ENCODE peak calls at places on chromosomes 6 and 20, in five cellular contexts. One of them, this sample, is unnamed.

GRCh38 chr20:43584448-43585138 is 6.1 kb upstream of the IFT52 start:
- DNase-seq in CD8-positive, alpha-beta T cell: no peak
- DNase-seq in MM.1S: no peak
- DNase-seq in ovary: no peak
- DNase-seq in GM12865: no peak
- DNase-seq in this sample: peak; percentile 50

GRCh38 chr6:31864818-31865204 is 2.2 kb upstream of the NEU1 start:
- DNase-seq in MM.1S: no peak
- DNase-seq in GM12865: no peak
- DNase-seq in ovary: no peak
- DNase-seq in CD8-positive, alpha-beta T cell: no peak
- DNase-seq in this sample: no peak

GRCh38 chr6:12418946-12419345 is 128.8 kb downstream of the EDN1 start:
- DNase-seq in ovary: no peak
- DNase-seq in CD8-positive, alpha-beta T cell: no peak
- DNase-seq in GM12865: no peak
- DNase-seq in MM.1S: no peak
- DNase-seq in this sample: no peak

GRCh38 chr6:108541843-108542795 is 18.6 kb upstream of the FOXO3 start:
- DNase-seq in ovary: peak; percentile 77
- DNase-seq in CD8-positive, alpha-beta T cell: peak; percentile 45
- DNase-seq in GM12865: peak; percentile 84
- DNase-seq in MM.1S: peak; percentile 94
- DNase-seq in this sample: peak; percentile 85

GRCh38 chr20:34271961-34272360 is 30.7 kb downstream of the ASIP start:
- DNase-seq in CD8-positive, alpha-beta T cell: no peak
- DNase-seq in MM.1S: no peak
- DNase-seq in ovary: no peak
- DNase-seq in GM12865: no peak
- DNase-seq in this sample: peak; percentile 71

GRCh38 chr6:113405326-113406050 is 451.7 kb upstream of the MARCKS start:
- DNase-seq in MM.1S: no peak
- DNase-seq in ovary: no peak
- DNase-seq in GM12865: no peak
- DNase-seq in CD8-positive, alpha-beta T cell: no peak
- DNase-seq in this sample: no peak

GRCh38 chr6:127102299-127102698 is 16.2 kb upstream of the RSPO3 start:
- DNase-seq in GM12865: no peak
- DNase-seq in MM.1S: no peak
- DNase-seq in ovary: no peak
- DNase-seq in CD8-positive, alpha-beta T cell: no peak
- DNase-seq in this sample: peak; percentile 62

GRCh38 chr6:33428219-33428890 is 8.5 kb downstream of the SYNGAP1 start:
- DNase-seq in CD8-positive, alpha-beta T cell: no peak
- DNase-seq in MM.1S: peak; percentile 42
- DNase-seq in ovary: no peak
- DNase-seq in GM12865: peak; percentile 65
- DNase-seq in this sample: no peak

GRCh38 chr6:2237001-2237400 is 8.4 kb downstream of the GMDS start:
- DNase-seq in CD8-positive, alpha-beta T cell: no peak
- DNase-seq in MM.1S: no peak
- DNase-seq in ovary: no peak
- DNase-seq in GM12865: no peak
- DNase-seq in this sample: peak; percentile 95

GRCh38 chr20:24442909-24443308 is 26.5 kb upstream of the SYNDIG1 start:
- DNase-seq in ovary: no peak
- DNase-seq in MM.1S: no peak
- DNase-seq in CD8-positive, alpha-beta T cell: no peak
- DNase-seq in GM12865: no peak
- DNase-seq in this sample: no peak

GRCh38 chr6:23031986-23032385 is 462.6 kb downstream of the HDGFL1 start:
- DNase-seq in GM12865: no peak
- DNase-seq in ovary: no peak
- DNase-seq in MM.1S: no peak
- DNase-seq in CD8-positive, alpha-beta T cell: no peak
- DNase-seq in this sample: no peak

GRCh38 chr20:49344975-49345374 is 67.1 kb upstream of the ZNFX1 start:
- DNase-seq in GM12865: no peak
- DNase-seq in CD8-positive, alpha-beta T cell: no peak
- DNase-seq in MM.1S: no peak
- DNase-seq in ovary: peak; percentile 55
- DNase-seq in this sample: peak; percentile 88

GRCh38 chr6:1910621-1911407 is 301.1 kb downstream of the FOXC1 start:
- DNase-seq in CD8-positive, alpha-beta T cell: no peak
- DNase-seq in ovary: no peak
- DNase-seq in GM12865: no peak
- DNase-seq in MM.1S: no peak
- DNase-seq in this sample: no peak

GRCh38 chr20:39829255-39829654 is 859.8 kb downstream of the MAFB start:
- DNase-seq in GM12865: peak; percentile 30
- DNase-seq in CD8-positive, alpha-beta T cell: no peak
- DNase-seq in ovary: no peak
- DNase-seq in MM.1S: peak; percentile 23
- DNase-seq in this sample: peak; percentile 43

GRCh38 chr20:41051426-41051825 is 22.8 kb downstream of the TOP1 start:
- DNase-seq in GM12865: no peak
- DNase-seq in ovary: no peak
- DNase-seq in MM.1S: no peak
- DNase-seq in CD8-positive, alpha-beta T cell: no peak
- DNase-seq in this sample: no peak

GRCh38 chr6:7787137-7787575 is 61.3 kb downstream of the BMP6 start:
- DNase-seq in CD8-positive, alpha-beta T cell: no peak
- DNase-seq in MM.1S: no peak
- DNase-seq in GM12865: no peak
- DNase-seq in ovary: peak; percentile 44
- DNase-seq in this sample: peak; percentile 31

GRCh38 chr6:169363590-169363989 is 109.9 kb upstream of the THBS2 start:
- DNase-seq in CD8-positive, alpha-beta T cell: no peak
- DNase-seq in ovary: no peak
- DNase-seq in MM.1S: no peak
- DNase-seq in GM12865: no peak
- DNase-seq in this sample: no peak

GRCh38 chr20:50226093-50226974 is 35.7 kb downstream of the CEBPB start:
- DNase-seq in CD8-positive, alpha-beta T cell: no peak
- DNase-seq in ovary: peak; percentile 84
- DNase-seq in GM12865: no peak
- DNase-seq in MM.1S: no peak
- DNase-seq in this sample: no peak

GRCh38 chr20:953742-954141 is 37.6 kb upstream of the ANGPT4 start:
- DNase-seq in GM12865: no peak
- DNase-seq in ovary: no peak
- DNase-seq in CD8-positive, alpha-beta T cell: no peak
- DNase-seq in MM.1S: no peak
- DNase-seq in this sample: no peak

GRCh38 chr6:11166948-11167347 is 55.4 kb upstream of the ERVFRD-1 start:
- DNase-seq in MM.1S: no peak
- DNase-seq in GM12865: no peak
- DNase-seq in ovary: no peak
- DNase-seq in CD8-positive, alpha-beta T cell: no peak
- DNase-seq in this sample: no peak

GRCh38 chr6:98047881-98048280 is 764.9 kb upstream of the MMS22L start:
- DNase-seq in MM.1S: no peak
- DNase-seq in GM12865: no peak
- DNase-seq in CD8-positive, alpha-beta T cell: no peak
- DNase-seq in ovary: no peak
- DNase-seq in this sample: no peak

GRCh38 chr6:29011276-29011734 is 6.2 kb upstream of the ZNF311 start:
- DNase-seq in MM.1S: peak; percentile 36
- DNase-seq in ovary: peak; percentile 63
- DNase-seq in GM12865: peak; percentile 40
- DNase-seq in CD8-positive, alpha-beta T cell: no peak
- DNase-seq in this sample: peak; percentile 64

GRCh38 chr6:47069156-47069555 is 27.0 kb upstream of the ADGRF1 start:
- DNase-seq in CD8-positive, alpha-beta T cell: no peak
- DNase-seq in MM.1S: no peak
- DNase-seq in ovary: no peak
- DNase-seq in GM12865: no peak
- DNase-seq in this sample: no peak

GRCh38 chr20:50572922-50573777 is 63.0 kb downstream of the PTPN1 start:
- DNase-seq in CD8-positive, alpha-beta T cell: no peak
- DNase-seq in MM.1S: no peak
- DNase-seq in GM12865: no peak
- DNase-seq in ovary: peak; percentile 70
- DNase-seq in this sample: peak; percentile 77

GRCh38 chr20:3784863-3785239 is 1.7 kb downstream of the CENPB start:
- DNase-seq in ovary: no peak
- DNase-seq in CD8-positive, alpha-beta T cell: no peak
- DNase-seq in MM.1S: no peak
- DNase-seq in GM12865: no peak
- DNase-seq in this sample: no peak

GRCh38 chr20:3784226-3784853 is 2.2 kb downstream of the CENPB start:
- DNase-seq in MM.1S: no peak
- DNase-seq in GM12865: no peak
- DNase-seq in CD8-positive, alpha-beta T cell: no peak
- DNase-seq in ovary: no peak
- DNase-seq in this sample: no peak

GRCh38 chr20:3786665-3787639 is at the start of gene CENPB:
- DNase-seq in GM12865: peak; percentile 94
- DNase-seq in ovary: peak; percentile 94
- DNase-seq in MM.1S: peak; percentile 87
- DNase-seq in CD8-positive, alpha-beta T cell: peak; percentile 84
- DNase-seq in this sample: peak; percentile 78

GRCh38 chr20:3785240-3786125 is 1.1 kb downstream of the CENPB start:
- DNase-seq in ovary: no peak
- DNase-seq in CD8-positive, alpha-beta T cell: no peak
- DNase-seq in GM12865: no peak
- DNase-seq in MM.1S: no peak
- DNase-seq in this sample: peak; percentile 11

DNA sequence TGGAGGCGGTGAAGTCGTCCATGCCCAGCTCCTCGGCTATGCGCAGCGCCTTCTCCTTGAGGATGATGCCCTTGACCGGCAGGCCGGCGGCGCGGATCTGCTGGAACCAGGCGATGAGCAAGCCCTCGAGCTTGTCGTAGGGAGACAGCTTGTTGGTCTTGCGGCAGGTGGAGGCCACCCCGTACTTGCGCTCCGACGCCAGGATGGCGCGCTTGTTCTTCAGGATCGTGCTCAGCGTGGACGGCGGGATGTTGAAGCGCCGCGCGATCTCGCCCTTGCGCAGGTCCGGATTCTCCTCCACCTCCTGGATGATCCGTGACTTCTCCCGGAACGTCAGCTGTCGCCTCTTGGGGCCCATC is 435 bp downstream of the CENPB start:
- DNase-seq in MM.1S: no peak
- DNase-seq in GM12865: peak; percentile 73
- DNase-seq in ovary: peak; percentile 77
- DNase-seq in CD8-positive, alpha-beta T cell: no peak
- DNase-seq in this sample: peak; percentile 62
- TF ChIP-seq CTCF in MM.1S: no peak
- TF ChIP-seq CTCF in GM12865: no peak
- TF ChIP-seq CTCF in ovary: no peak
- TF ChIP-seq CTCF in CD8-positive, alpha-beta T cell: no peak
- TF ChIP-seq CTCF in this sample: no peak

DNA sequence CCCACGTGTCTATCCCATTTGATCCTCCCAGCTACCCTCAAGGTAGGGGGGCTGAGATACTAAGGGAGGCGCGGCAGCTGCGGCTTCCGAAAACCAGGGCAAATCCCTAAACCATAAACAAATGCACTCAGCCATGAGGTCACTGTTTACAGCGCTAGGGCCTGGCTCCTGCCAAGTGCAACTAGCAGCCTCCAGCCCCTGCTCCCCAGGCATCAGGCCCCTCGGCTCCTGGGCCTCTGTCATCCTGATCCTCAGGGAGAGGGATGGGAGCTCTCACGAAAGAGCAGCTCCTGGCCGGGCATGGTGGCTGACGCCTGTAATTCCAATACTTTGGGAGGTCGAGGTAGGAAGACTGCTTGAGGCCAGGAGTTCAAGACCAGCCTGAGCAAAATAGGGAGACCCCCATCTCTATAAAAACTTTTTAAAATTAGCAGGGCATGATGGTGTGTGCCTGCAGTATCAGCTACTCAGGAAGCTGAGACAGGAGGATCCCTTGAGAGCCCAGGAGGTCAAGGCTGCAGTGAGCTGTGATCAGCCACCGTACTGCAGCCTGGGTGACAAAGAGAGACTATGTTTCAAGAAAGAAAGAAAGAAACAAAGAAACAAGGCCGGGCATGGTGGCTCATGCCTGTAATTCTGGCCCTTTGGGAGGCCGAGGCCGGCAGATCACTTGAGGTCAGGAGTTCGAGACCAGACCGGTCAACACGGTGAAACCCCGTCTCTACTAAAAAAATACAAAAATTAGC is 42.5 kb upstream of the TLDC2 start:
- DNase-seq in CD8-positive, alpha-beta T cell: no peak
- DNase-seq in ovary: peak; percentile 71
- DNase-seq in GM12865: no peak
- DNase-seq in MM.1S: no peak
- DNase-seq in this sample: no peak
- H3K4me3 ChIP-seq in CD8-positive, alpha-beta T cell: no peak overlapping the region
- H3K4me3 ChIP-seq in ovary: no peak overlapping the region
- H3K4me3 ChIP-seq in GM12865: no peak overlapping the region
- H3K4me3 ChIP-seq in MM.1S: no peak overlapping the region
- H3K4me3 ChIP-seq in this sample: no peak overlapping the region

GRCh38 chr6:20877008-20877937 is 343.0 kb downstream of the CDKAL1 start:
- DNase-seq in GM12865: peak; percentile 90
- DNase-seq in ovary: no peak
- DNase-seq in MM.1S: no peak
- DNase-seq in CD8-positive, alpha-beta T cell: no peak
- DNase-seq in this sample: peak; percentile 93

GRCh38 chr6:20876016-20876415 is 341.8 kb downstream of the CDKAL1 start:
- DNase-seq in CD8-positive, alpha-beta T cell: no peak
- DNase-seq in MM.1S: no peak
- DNase-seq in ovary: no peak
- DNase-seq in GM12865: peak; percentile 11
- DNase-seq in this sample: peak; percentile 89

GRCh38 chr6:20879121-20879520 is 344.9 kb downstream of the CDKAL1 start:
- DNase-seq in MM.1S: no peak
- DNase-seq in CD8-positive, alpha-beta T cell: no peak
- DNase-seq in ovary: no peak
- DNase-seq in GM12865: peak; percentile 50
- DNase-seq in this sample: no peak

GRCh38 chr6:20873425-20874190 is 339.4 kb downstream of the CDKAL1 start:
- DNase-seq in ovary: no peak
- DNase-seq in MM.1S: no peak
- DNase-seq in GM12865: no peak
- DNase-seq in CD8-positive, alpha-beta T cell: no peak
- DNase-seq in this sample: peak; percentile 25

GRCh38 chr6:20875369-20875963 is 341.2 kb downstream of the CDKAL1 start:
- DNase-seq in MM.1S: no peak
- DNase-seq in ovary: no peak
- DNase-seq in GM12865: peak; percentile 26
- DNase-seq in CD8-positive, alpha-beta T cell: no peak
- DNase-seq in this sample: peak; percentile 64
- TF ChIP-seq CTCF in MM.1S: peak; percentile 6
- TF ChIP-seq CTCF in ovary: no peak
- TF ChIP-seq CTCF in GM12865: peak; percentile 12
- TF ChIP-seq CTCF in CD8-positive, alpha-beta T cell: no peak
- TF ChIP-seq CTCF in this sample: peak; percentile 51

GRCh38 chr20:2053615-2054014 is 48.0 kb upstream of the STK35 start:
- DNase-seq in CD8-positive, alpha-beta T cell: no peak
- DNase-seq in MM.1S: no peak
- DNase-seq in GM12865: no peak
- DNase-seq in ovary: no peak
- DNase-seq in this sample: no peak

GRCh38 chr20:2054911-2055310 is 46.7 kb upstream of the STK35 start:
- DNase-seq in GM12865: no peak
- DNase-seq in CD8-positive, alpha-beta T cell: no peak
- DNase-seq in ovary: no peak
- DNase-seq in MM.1S: no peak
- DNase-seq in this sample: no peak

GRCh38 chr20:2052741-2053140 is 48.9 kb upstream of the STK35 start:
- DNase-seq in ovary: no peak
- DNase-seq in GM12865: no peak
- DNase-seq in CD8-positive, alpha-beta T cell: no peak
- DNase-seq in MM.1S: no peak
- DNase-seq in this sample: no peak

GRCh38 chr20:2051920-2052319 is 49.7 kb upstream of the STK35 start:
- DNase-seq in GM12865: no peak
- DNase-seq in MM.1S: no peak
- DNase-seq in ovary: no peak
- DNase-seq in CD8-positive, alpha-beta T cell: no peak
- DNase-seq in this sample: no peak
- H3K4me3 ChIP-seq in GM12865: no peak overlapping the region
- H3K4me3 ChIP-seq in MM.1S: no peak overlapping the region
- H3K4me3 ChIP-seq in ovary: no peak overlapping the region
- H3K4me3 ChIP-seq in CD8-positive, alpha-beta T cell: no peak overlapping the region
- H3K4me3 ChIP-seq in this sample: no peak overlapping the region